ENCODE peak calls at places on chromosomes 12 and 14, in six cellular contexts. S is Panc1, D is GM12878, R is K562, M is HepG2, J is upper lobe of left lung. I is an unnamed sample.
A peak's percentile ranks its signal among the peaks of the same experiment; 100 is the strongest.

GRCh38 chr14:33696165-33696564 is 254.7 kb downstream of the EGLN3 start:
- ATAC-seq in S (no peak), D (no peak), R (no peak), M (no peak), J (no peak), I (no peak)

GRCh38 chr14:52342849-52343606 is 28.9 kb downstream of the PTGER2 start:
- ATAC-seq in S (no peak), D (no peak), R (no peak), M (no peak), J (no peak), I (no peak)

GRCh38 chr12:8052679-8053078 is 13.5 kb downstream of the C3AR1 start:
- ATAC-seq in S (no peak), D (no peak), R (peak; percentile 42), M (no peak), J (peak; percentile 79), I (peak; percentile 57)

GRCh38 chr14:106024983-106025604 is 498.7 kb downstream of the TMEM121 start:
- ATAC-seq in S (no peak), D (no peak), R (no peak), M (no peak), J (no peak), I (no peak)

GRCh38 chr12:91017511-91018263 is 12.9 kb upstream of the EPYC start:
- ATAC-seq in S (no peak), D (no peak), R (no peak), M (no peak), J (no peak), I (no peak)

GRCh38 chr12:102948941-102949352 is 8.5 kb upstream of the ASCL1 start:
- ATAC-seq in S (no peak), D (peak; percentile 32), R (peak; percentile 60), M (no peak), J (no peak), I (no peak)

GRCh38 chr12:32541754-32542374 is 137.2 kb upstream of the DNM1L start:
- ATAC-seq in S (no peak), D (no peak), R (no peak), M (peak; percentile 18), J (no peak), I (peak; percentile 48)

GRCh38 chr14:73712540-73713141 is 1.5 kb downstream of the PNMA1 start:
- ATAC-seq in S (peak; percentile 39), D (peak; percentile 69), R (peak; percentile 47), M (peak; percentile 40), J (peak; percentile 19), I (no peak)

GRCh38 chr12:3097186-3097804 is 20.1 kb downstream of the TSPAN9 start:
- ATAC-seq in S (no peak), D (no peak), R (peak; percentile 85), M (peak; percentile 81), J (peak; percentile 51), I (peak; percentile 71)

GRCh38 chr14:24262821-24263733 is at the start of gene TGM1:
- ATAC-seq in S (no peak), D (peak; percentile 36), R (peak; percentile 76), M (peak; percentile 1), J (no peak), I (no peak)

GRCh38 chr14:24261969-24262327 is 1.0 kb downstream of the TGM1 start:
- ATAC-seq in S (no peak), D (no peak), R (no peak), M (no peak), J (no peak), I (no peak)

GRCh38 chr14:24263848-24264247 is 871 bp upstream of the TGM1 start:
- ATAC-seq in S (no peak), D (no peak), R (no peak), M (no peak), J (no peak), I (no peak)

GRCh38 chr14:24266344-24267244 is 3.6 kb upstream of the TGM1 start:
- ATAC-seq in S (no peak), D (no peak), R (no peak), M (no peak), J (no peak), I (no peak)

DNA sequence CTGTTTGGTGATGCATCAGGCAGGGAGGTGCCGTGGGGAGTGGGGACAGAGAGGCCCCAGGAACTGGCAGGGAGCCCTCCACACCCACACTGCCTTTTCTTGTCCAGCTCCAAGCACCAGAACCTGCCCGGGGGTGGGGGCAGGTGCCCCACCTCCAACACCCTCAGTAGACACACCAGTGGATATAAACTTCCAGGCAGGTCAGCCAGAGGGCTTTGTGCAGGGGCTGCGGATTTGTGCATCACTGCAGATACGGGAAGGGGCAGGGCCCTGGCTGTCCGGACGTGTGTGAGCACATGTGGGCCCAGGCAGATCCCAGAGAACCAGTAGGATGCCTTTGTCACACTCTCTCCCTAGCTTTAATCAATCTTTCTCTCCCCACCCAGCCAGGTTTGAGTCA is 1.3 kb upstream of the TGM1 start:
- ATAC-seq in S (no peak), D (no peak), R (no peak), M (no peak), J (no peak), I (no peak)
- TF ChIP-seq POLR2AphosphoS5 in S (no peak), D (no peak), R (no peak), M (no peak), J (no peak), I (no peak)

GRCh38 chr14:21525995-21526671 is at the start of gene SALL2:
- ATAC-seq in S (peak; percentile 76), D (peak; percentile 86), R (peak; percentile 90), M (peak; percentile 84), J (peak; percentile 84), I (peak; percentile 92)
- TF ChIP-seq POLR2AphosphoS5 in S (no peak), D (no peak), R (no peak), M (peak; percentile 48), J (no peak), I (peak; percentile 39)

GRCh38 chr12:63823040-63823439 is 21.5 kb upstream of the SRGAP1 start:
- ATAC-seq in S (no peak), D (peak; percentile 48), R (no peak), M (peak; percentile 77), J (no peak), I (no peak)
- TF ChIP-seq POLR2AphosphoS5 in S (no peak), D (no peak), R (no peak), M (no peak), J (no peak), I (no peak)

GRCh38 chr12:108839890-108840230 is 17.5 kb downstream of the SSH1 start:
- ATAC-seq in S (no peak), D (peak; percentile 5), R (no peak), M (no peak), J (no peak), I (no peak)

GRCh38 chr12:108837680-108838079 is 19.7 kb downstream of the SSH1 start:
- ATAC-seq in S (no peak), D (no peak), R (no peak), M (no peak), J (no peak), I (no peak)

GRCh38 chr12:108837239-108837638 is 20.1 kb downstream of the SSH1 start:
- ATAC-seq in S (no peak), D (no peak), R (no peak), M (no peak), J (no peak), I (no peak)

GRCh38 chr12:108839011-108839889 is 18.1 kb downstream of the SSH1 start:
- ATAC-seq in S (no peak), D (peak; percentile 3), R (no peak), M (no peak), J (peak; percentile 27), I (peak; percentile 46)

DNA sequence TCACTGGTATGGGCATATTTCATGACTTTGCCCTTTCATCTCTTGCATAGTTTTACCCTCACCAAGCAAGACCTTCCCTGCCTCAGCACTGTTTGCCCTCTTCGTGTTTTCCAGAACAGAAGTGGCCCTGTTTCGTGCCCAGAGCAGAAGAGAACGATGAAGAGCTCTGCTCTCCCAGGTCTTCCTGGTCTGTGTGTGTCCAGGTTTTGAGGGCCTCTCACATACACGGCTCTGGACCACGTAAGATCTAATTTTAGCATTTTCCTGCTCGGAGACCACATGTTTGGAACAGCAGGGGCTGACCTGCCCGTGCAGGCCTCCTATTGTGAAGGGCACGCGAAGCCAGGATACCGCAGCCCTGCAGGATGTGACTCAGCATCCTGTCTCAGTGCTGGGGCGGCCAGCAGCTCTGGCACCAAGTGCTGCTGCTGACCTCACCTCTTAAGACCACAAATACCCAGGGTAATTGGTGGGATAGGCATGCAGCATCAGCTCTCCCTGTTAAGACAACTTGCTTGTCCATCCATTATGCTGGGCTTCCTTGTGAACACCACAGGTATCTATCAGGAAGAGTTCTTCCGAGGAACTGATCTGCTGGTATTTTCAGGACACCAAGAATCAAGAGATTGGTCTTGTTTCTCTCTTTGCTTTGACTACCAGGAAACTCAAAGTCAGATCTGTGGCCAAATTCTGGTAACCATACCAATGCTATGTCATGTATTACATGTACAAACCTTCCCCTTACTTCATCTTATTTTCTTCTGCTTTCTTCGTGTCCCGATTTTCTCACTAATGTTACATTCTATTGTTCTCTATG is 19.0 kb downstream of the SSH1 start:
- ATAC-seq in S (peak; percentile 93), D (peak; percentile 98), R (peak; percentile 96), M (peak; percentile 77), J (peak; percentile 94), I (peak; percentile 92)
- TF ChIP-seq POLR2AphosphoS5 in S (peak; percentile 89), D (peak; percentile 83), R (no peak), M (no peak), J (peak; percentile 99), I (peak; percentile 96)

DNA sequence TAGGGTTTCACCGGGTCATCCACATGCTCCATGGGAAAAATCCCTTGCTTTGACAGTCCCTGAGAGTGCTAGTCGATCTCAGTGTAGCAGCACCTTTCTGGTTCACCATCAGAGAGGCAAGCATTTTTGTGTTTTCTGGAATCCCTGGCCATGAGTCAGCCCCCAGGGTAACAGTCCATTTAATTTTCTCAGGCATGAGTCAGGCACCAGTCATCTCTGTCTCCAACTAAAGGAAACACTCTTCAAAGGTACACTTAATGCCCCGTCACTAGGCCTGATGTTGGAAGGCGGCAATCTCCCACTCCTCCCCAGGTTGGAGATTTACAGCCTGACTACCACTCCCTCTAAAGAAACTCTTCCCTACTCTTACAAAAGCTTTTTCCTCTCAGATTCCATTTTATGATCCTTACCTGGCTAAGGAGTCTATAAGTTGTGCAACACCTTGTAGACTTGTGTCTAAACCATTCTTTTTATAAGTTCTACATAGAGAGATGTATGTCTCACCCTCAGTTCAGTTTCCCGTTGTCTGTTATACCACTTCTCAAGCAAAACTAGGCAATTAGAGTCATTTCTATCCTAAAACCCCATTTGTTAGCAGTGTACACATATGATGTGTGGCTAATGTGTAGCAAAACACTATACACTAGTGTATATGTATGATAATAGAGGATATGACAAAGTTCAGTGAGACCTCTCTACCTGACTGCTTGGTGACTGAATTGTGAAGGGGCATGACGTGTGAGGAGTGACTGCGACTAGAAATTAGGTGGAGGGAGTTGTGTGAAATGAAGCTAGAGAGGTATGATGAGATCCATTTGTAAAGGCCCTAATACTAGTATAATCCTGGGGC is 24.6 kb downstream of the TMEM19 start:
- ATAC-seq in S (peak; percentile 96), D (no peak), R (no peak), M (peak; percentile 76), J (no peak), I (no peak)
- TF ChIP-seq POLR2AphosphoS5 in S (no peak), D (no peak), R (no peak), M (no peak), J (no peak), I (no peak)

GRCh38 chr12:14774074-14774943 is 29.0 kb downstream of the WBP11 start:
- ATAC-seq in S (peak; percentile 84), D (peak; percentile 70), R (no peak), M (peak; percentile 69), J (peak; percentile 93), I (peak; percentile 89)
- TF ChIP-seq POLR2AphosphoS5 in S (peak; percentile 94), D (peak; percentile 92), R (no peak), M (peak; percentile 84), J (peak; percentile 99), I (peak; percentile 100)

I was measured in gastroesophageal sphincter.